ENCODE peak calls at places on chromosomes 16 and 17, in eight cellular contexts. I is brain microvascular endothelial cell, R is tibial nerve, H is lower leg skin, P is BJ, O is cardiac muscle cell, K is heart right ventricle, V is pancreas. L is an unnamed sample.

GRCh38 chr17:65886240-65886639 is 305.7 kb downstream of the CEP112 start:
- DNase-seq in V (no peak), O (peak), H (no peak), I (no peak), R (no peak), K (no peak), P (peak), L (no peak)

GRCh38 chr17:29039764-29040598 is 3.0 kb upstream of the PIPOX start:
- DNase-seq in I (peak), P (no peak), K (no peak), R (no peak), V (no peak), H (no peak), O (peak), L (no peak)

GRCh38 chr17:36791961-36792475 is 145.3 kb upstream of the LHX1 start:
- DNase-seq in I (no peak), H (no peak), P (no peak), R (no peak), V (no peak), K (no peak), O (no peak), L (no peak)

GRCh38 chr16:84739349-84740124 is 39.7 kb downstream of the USP10 start:
- DNase-seq in K (no peak), P (peak), O (peak), V (no peak), I (peak), H (no peak), R (no peak), L (no peak)

GRCh38 chr17:72423718-72424117 is 302.9 kb downstream of the SOX9 start:
- DNase-seq in I (no peak), K (no peak), V (no peak), H (no peak), R (no peak), P (no peak), O (no peak), L (no peak)

GRCh38 chr17:13981881-13982280 is 87.4 kb upstream of the COX10 start:
- DNase-seq in O (no peak), V (no peak), R (no peak), P (no peak), H (no peak), I (peak), K (no peak), L (no peak)

GRCh38 chr16:81280393-81280792 is 34.4 kb upstream of the GAN start:
- DNase-seq in H (no peak), K (no peak), P (no peak), O (peak), V (no peak), I (peak), R (no peak), L (no peak)

GRCh38 chr17:12549499-12549901 is 116.2 kb upstream of the MYOCD start:
- DNase-seq in K (no peak), P (peak), V (no peak), O (peak), I (peak), R (no peak), H (no peak), L (no peak)

DNA sequence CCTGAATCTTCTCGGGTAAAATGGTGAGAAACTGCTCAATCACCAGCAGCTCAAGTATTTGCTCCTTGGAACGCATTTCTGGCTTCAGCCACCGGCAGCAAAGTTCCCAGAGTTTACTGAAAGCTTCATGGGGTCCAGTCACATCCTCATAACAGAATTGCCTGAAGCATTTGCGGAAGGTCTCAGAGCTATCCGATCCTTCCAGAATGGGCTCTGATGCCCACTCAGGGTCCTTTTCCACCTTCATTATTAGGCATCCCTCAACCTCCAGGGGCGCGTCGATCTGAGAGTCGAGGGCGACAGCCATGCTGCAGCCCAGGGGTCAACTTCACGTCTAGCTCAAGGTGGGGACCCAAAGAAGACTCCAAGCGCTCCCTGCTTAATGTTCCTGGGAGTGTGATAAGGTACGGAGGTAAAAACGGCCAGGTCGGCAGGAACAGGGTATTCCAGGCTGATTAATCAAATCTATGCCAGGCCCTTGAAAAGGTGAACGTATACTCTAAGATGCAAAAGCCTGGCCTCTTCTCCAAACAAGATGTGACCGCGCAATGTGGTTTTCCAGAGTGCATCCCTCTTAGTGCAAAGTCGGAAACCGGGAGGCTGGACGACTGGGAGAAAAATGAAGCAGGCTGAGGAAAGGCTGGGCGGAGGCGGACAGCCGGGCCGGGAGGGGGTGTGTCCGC is 683 bp downstream of the ZKSCAN2 start:
- DNase-seq in R (no peak), O (peak), K (peak), V (peak), H (peak), P (no peak), I (peak), L (peak)
- TF ChIP-seq CTCF in R (no peak), O (peak), K (no peak), V (no peak), H (no peak), P (peak), I (peak), L (no peak)

GRCh38 chr16:58628845-58629680 is 563 bp downstream of the CNOT1 start:
- DNase-seq in O (peak), H (peak), P (no peak), K (peak), V (peak), I (no peak), R (peak), L (peak)

GRCh38 chr16:58635502-58635901 is 5.9 kb upstream of the CNOT1 start:
- DNase-seq in K (no peak), O (no peak), H (no peak), I (no peak), R (no peak), V (no peak), P (no peak), L (no peak)

GRCh38 chr16:58634265-58634802 is 4.7 kb upstream of the CNOT1 start:
- DNase-seq in P (no peak), I (no peak), R (no peak), V (no peak), K (no peak), H (no peak), O (no peak), L (no peak)

GRCh38 chr16:58629681-58630640 is at the start of gene CNOT1:
- DNase-seq in I (peak), P (peak), H (peak), V (peak), O (peak), R (peak), K (peak), L (peak)
- TF ChIP-seq CTCF in I (no peak), P (no peak), H (peak), V (no peak), O (no peak), R (no peak), K (no peak), L (no peak)

GRCh38 chr16:62050793-62051192 is 14.6 kb upstream of the CDH8 start:
- DNase-seq in I (no peak), V (no peak), H (no peak), K (no peak), O (no peak), P (no peak), R (no peak), L (no peak)

GRCh38 chr16:62051942-62052341 is 15.7 kb upstream of the CDH8 start:
- DNase-seq in O (no peak), I (no peak), P (no peak), R (no peak), K (no peak), H (no peak), V (no peak), L (no peak)
- TF ChIP-seq CTCF in O (no peak), I (no peak), P (no peak), R (no peak), K (no peak), H (no peak), V (no peak), L (no peak)

GRCh38 chr17:9532715-9533114 is 42.9 kb downstream of the STX8 start:
- DNase-seq in V (no peak), I (no peak), R (no peak), K (no peak), O (no peak), P (no peak), H (no peak), L (no peak)

GRCh38 chr17:9531080-9531479 is 44.5 kb downstream of the STX8 start:
- DNase-seq in H (no peak), R (no peak), I (no peak), K (no peak), P (no peak), O (peak), V (no peak), L (no peak)

DNA sequence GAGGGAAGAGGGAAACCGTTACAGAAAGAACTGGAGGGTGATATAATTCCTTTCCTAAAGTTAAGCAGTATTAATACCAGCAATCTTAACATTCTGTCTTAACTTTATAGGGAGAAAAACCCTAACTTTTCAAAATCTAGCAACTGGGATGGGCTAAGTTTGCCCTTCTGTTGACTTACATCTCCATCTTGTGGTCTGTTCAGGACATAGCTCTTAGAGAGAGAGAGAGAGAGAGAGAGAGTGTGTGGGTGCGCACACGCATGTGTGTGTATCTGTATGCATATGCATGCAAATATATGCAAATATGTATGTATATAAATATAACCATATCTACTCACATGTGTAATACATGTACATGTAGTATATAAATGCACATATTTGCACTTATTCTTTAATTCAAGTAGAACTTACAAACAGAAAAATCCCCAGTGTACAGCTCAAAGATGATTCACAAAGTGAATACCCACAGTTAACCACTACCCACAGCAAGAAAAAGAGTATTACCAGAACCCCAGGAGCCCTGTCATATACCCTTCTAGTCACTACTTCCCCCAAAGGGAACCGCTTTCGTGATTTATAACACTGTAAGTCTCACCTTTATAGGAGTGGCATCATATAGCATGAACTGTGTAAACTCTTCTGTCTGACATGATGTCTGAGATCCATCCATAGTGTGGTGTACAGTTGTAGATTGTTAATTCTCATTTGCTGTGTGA is 46.4 kb downstream of the STX8 start:
- DNase-seq in P (no peak), K (no peak), V (no peak), R (no peak), I (no peak), H (no peak), O (peak), L (no peak)
- TF ChIP-seq CTCF in P (peak), K (peak), V (no peak), R (peak), I (peak), H (no peak), O (peak), L (no peak)